ENCODE peak calls at places on chromosome 11, in six cellular contexts. J, C, K, Z, A and I are unnamed samples.

GRCh38 chr11:84541711-84542340 is 1085.3 kb downstream of the DLG2 start:
- DNase-seq in J (no peak), A (no peak), C (no peak), Z (no peak), K (peak), I (no peak)

GRCh38 chr11:97963528-97964331 is 1057.0 kb upstream of the CNTN5 start:
- DNase-seq in K (peak), C (no peak), Z (no peak), J (no peak), A (no peak), I (no peak)

GRCh38 chr11:105179542-105180278 is 40.1 kb upstream of the CARD18 start:
- DNase-seq in Z (no peak), K (peak), A (no peak), C (no peak), J (no peak), I (no peak)

GRCh38 chr11:64186205-64187165 is 514 bp downstream of the STIP1 start:
- DNase-seq in K (peak), J (no peak), C (no peak), A (no peak), Z (no peak), I (peak)

GRCh38 chr11:66619080-66619554 is 2.7 kb downstream of the RBM14 start:
- DNase-seq in C (no peak), K (peak), Z (no peak), A (no peak), J (no peak), I (no peak)

GRCh38 chr11:99640671-99641070 is 619.9 kb downstream of the CNTN5 start:
- DNase-seq in C (no peak), K (no peak), J (no peak), Z (no peak), A (no peak), I (no peak)

GRCh38 chr11:92670293-92670890 is 299.1 kb upstream of the MTNR1B start:
- DNase-seq in K (no peak), A (no peak), C (no peak), J (no peak), Z (no peak), I (no peak)

GRCh38 chr11:115623021-115623451 is 118.8 kb upstream of the CADM1 start:
- DNase-seq in K (peak), A (no peak), Z (no peak), C (no peak), J (peak), I (no peak)

GRCh38 chr11:132895340-132895739 is 637.0 kb downstream of the OPCML start:
- DNase-seq in Z (no peak), K (peak), A (no peak), C (no peak), J (no peak), I (no peak)

GRCh38 chr11:131914299-131914902 is 544.0 kb downstream of the NTM start:
- DNase-seq in A (no peak), C (no peak), Z (no peak), J (no peak), K (no peak), I (no peak)

GRCh38 chr11:79950172-79950571 is 509.3 kb upstream of the TENM4 start:
- DNase-seq in Z (no peak), C (no peak), J (no peak), K (no peak), A (no peak), I (no peak)

GRCh38 chr11:131449391-131450019 is 79.1 kb downstream of the NTM start:
- DNase-seq in K (no peak), C (no peak), J (no peak), Z (no peak), A (no peak), I (no peak)

GRCh38 chr11:130774703-130775102 is 141.6 kb downstream of the SNX19 start:
- DNase-seq in Z (no peak), A (no peak), C (no peak), K (no peak), J (no peak), I (no peak)

GRCh38 chr11:8336356-8337114 is 72.9 kb upstream of the LMO1 start:
- DNase-seq in A (no peak), K (no peak), J (no peak), Z (no peak), C (no peak), I (no peak)

GRCh38 chr11:2884424-2884815 is 1.2 kb downstream of the CDKN1C start:
- DNase-seq in J (no peak), A (no peak), C (peak), K (peak), Z (no peak), I (no peak)

GRCh38 chr11:1563697-1564534 is 8.2 kb downstream of the DUSP8 start:
- DNase-seq in Z (no peak), J (no peak), K (no peak), A (no peak), C (peak), I (no peak)

GRCh38 chr11:116691779-116692178 is 81.0 kb downstream of the BUD13 start:
- DNase-seq in J (no peak), Z (peak), A (peak), C (peak), K (no peak), I (peak)

GRCh38 chr11:395866-396265 is 1.9 kb downstream of the PKP3 start:
- DNase-seq in K (no peak), A (no peak), J (no peak), C (no peak), Z (no peak), I (no peak)

GRCh38 chr11:66835762-66836405 is 7.4 kb upstream of the RCE1 start:
- DNase-seq in J (no peak), K (peak), Z (no peak), A (no peak), C (no peak), I (no peak)